ENCODE peak calls at places on chromosome 5, in seven cellular contexts. L, N, A, F, K, W and O are unnamed samples.

GRCh38 chr5:97163360-97163764 is 19.7 kb downstream of the RIOK2 start:
- DNase-seq in L (no peak), N (peak; percentile 20), A (no peak), F (no peak), K (no peak), W (no peak), O (no peak)

GRCh38 chr5:24642022-24642421 is 2.8 kb downstream of the CDH10 start:
- DNase-seq in L (no peak), N (peak; percentile 9), A (no peak), F (peak; percentile 16), K (no peak), W (no peak), O (no peak)

GRCh38 chr5:54902817-54903473 is 82.4 kb downstream of the ESM1 start:
- DNase-seq in L (no peak), N (no peak), A (no peak), F (no peak), K (no peak), W (peak; percentile 78), O (no peak)

GRCh38 chr5:151040211-151040747 is 19.9 kb downstream of the GPX3 start:
- DNase-seq in L (no peak), N (no peak), A (no peak), F (peak; percentile 78), K (peak; percentile 43), W (no peak), O (no peak)

GRCh38 chr5:151020304-151021031 is at the start of gene GPX3:
- DNase-seq in L (peak; percentile 89), N (no peak), A (peak; percentile 49), F (peak; percentile 92), K (no peak), W (no peak), O (peak; percentile 85)

GRCh38 chr5:149429839-149430721 is 51.0 kb upstream of the IL17B start:
- DNase-seq in L (peak; percentile 60), N (peak; percentile 90), A (no peak), F (peak; percentile 84), K (peak; percentile 66), W (no peak), O (no peak)

GRCh38 chr5:157166494-157167218 is 592 bp upstream of the GARIN3 start:
- DNase-seq in L (no peak), N (no peak), A (no peak), F (no peak), K (no peak), W (no peak), O (no peak)

GRCh38 chr5:148259288-148259687 is 9.3 kb upstream of the SPINK13 start:
- DNase-seq in L (no peak), N (no peak), A (no peak), F (no peak), K (no peak), W (no peak), O (no peak)

DNA sequence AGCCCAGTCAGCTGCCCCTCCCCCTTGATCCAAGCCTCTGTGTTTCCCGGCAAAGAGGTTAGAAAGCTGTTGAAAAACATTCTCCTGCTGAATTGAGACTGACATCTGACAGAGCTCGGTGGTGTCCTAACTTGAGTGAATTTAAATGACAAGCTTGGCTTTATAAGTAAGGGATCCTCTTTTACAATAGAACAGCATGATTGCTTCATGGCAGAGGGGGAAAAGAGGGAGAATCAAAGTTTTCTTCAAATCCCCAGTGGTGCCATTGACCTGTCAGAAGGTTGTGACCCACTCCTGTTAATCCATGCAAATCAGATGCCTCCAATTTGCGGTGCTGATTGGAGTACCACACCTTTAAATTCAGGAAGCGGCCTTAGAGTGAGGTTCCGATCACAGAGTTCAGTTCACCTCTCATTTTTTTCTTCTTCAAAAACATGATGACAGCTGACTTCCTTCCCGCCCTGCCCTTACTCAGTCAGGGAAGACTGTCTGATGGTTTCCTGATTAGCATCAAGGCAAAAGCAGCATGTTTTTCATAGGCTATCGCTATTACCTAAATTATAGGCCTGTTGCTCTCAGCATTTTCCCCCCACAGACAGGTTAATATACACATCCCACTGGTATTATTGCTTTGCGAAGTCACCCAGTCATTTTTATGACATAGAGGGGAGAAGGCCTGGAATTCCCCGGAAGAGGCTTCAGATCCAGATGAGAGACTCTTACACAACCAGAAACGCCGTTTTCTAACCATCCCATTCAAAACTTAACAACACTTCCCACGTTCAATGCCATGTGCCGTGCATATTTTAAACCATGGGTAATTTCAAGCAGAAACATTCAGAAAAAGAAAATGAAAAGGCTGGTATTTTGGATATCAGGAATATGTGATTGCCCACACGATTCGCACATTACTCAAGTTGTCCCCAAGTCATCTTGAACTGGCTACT is 141.4 kb downstream of the EBF1 start:
- DNase-seq in L (peak; percentile 29), N (no peak), A (peak; percentile 46), F (no peak), K (no peak), W (peak; percentile 78), O (no peak)
- TF ChIP-seq SP1 in L (no peak), N (no peak), A (peak; percentile 80), F (no peak), K (no peak), W (no peak), O (no peak)

DNA sequence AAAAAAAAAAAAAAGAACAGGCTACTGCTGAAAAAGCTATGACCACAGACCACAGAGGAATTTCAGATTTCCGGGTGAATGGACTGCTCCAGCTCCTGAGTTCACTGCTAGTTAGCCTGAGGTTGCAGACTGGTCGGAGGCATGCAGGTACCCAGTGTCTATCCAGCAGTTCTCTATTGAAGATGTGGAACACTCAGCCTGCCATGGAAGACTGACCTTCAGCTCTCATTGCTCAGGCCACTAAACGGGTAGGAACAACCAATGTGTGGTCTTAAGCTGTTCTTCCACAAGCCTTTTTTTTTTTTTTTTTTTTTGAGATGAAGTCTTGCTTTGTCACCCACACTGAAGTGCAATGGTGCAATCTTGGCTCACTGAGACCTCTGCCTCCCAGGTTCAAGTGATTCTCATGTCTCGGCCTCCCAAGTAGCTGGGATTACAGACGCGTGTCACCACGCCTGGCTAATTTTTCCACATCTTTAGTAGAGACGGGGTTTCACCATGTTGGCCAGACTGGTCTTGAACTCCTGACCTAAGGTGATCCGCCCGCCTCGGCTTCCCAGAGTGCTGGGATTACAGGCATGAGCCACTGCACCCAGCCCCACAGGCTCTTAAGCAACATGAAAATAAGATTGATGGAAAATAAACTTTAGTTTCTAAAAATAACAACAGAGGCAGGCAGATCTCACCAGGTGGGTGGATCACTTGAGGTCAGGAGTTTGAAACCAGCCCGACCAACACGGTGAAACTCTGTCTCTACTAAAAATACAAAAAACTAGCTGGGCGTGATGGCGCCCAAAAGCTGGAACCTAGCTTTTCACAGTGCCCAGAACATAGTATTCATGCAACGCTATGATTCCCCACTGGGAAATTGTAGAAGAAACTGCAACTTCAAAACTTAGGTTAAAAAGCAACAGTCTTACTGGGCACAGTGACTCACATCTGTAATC is 20.0 kb upstream of the NPM1 start:
- DNase-seq in L (no peak), N (no peak), A (no peak), F (no peak), K (no peak), W (no peak), O (no peak)
- TF ChIP-seq SP1 in L (no peak), N (no peak), A (no peak), F (no peak), K (no peak), W (no peak), O (no peak)

GRCh38 chr5:135308245-135308644 is 90.8 kb downstream of the MACROH2A1 start:
- DNase-seq in L (no peak), N (no peak), A (no peak), F (no peak), K (no peak), W (no peak), O (no peak)

GRCh38 chr5:135306557-135306956 is 92.5 kb downstream of the MACROH2A1 start:
- DNase-seq in L (no peak), N (no peak), A (no peak), F (no peak), K (no peak), W (no peak), O (no peak)

GRCh38 chr5:135308752-135309151 is 90.3 kb downstream of the MACROH2A1 start:
- DNase-seq in L (no peak), N (no peak), A (no peak), F (peak; percentile 78), K (no peak), W (no peak), O (no peak)

GRCh38 chr5:135309391-135310327 is 89.4 kb downstream of the MACROH2A1 start:
- DNase-seq in L (no peak), N (no peak), A (no peak), F (no peak), K (no peak), W (no peak), O (no peak)

GRCh38 chr5:135307143-135307903 is 91.7 kb downstream of the MACROH2A1 start:
- DNase-seq in L (peak; percentile 36), N (no peak), A (no peak), F (no peak), K (no peak), W (no peak), O (no peak)
- TF ChIP-seq SP1 in L (no peak), N (no peak), A (no peak), F (no peak), K (no peak), W (no peak), O (no peak)

GRCh38 chr5:17212210-17212609 is 5.2 kb upstream of the BASP1 start:
- DNase-seq in L (no peak), N (no peak), A (no peak), F (no peak), K (no peak), W (no peak), O (no peak)
- TF ChIP-seq SP1 in L (no peak), N (no peak), A (no peak), F (no peak), K (no peak), W (no peak), O (no peak)

DNA sequence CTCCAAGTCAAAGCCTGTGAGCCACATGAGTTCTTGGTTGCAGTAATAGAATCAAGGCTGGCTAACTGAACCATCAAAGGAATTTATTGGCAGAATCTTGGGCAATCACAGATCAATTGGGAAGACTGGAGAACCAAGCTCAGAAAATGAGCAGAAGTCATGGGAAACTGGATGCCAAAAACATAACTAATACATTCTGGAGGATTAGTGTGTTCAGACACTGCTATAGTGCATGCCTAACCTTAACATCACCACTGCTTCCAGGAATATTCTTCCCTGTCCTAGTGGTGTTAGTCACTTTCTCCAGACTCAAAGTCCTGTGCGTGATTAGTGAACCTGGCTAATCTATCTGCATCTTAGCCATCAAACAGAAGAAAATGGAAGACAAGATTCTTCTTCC is 843.7 kb downstream of the EFNA5 start:
- DNase-seq in L (no peak), N (no peak), A (no peak), F (no peak), K (no peak), W (no peak), O (no peak)
- TF ChIP-seq SP1 in L (no peak), N (no peak), A (no peak), F (no peak), K (no peak), W (no peak), O (no peak)

DNA sequence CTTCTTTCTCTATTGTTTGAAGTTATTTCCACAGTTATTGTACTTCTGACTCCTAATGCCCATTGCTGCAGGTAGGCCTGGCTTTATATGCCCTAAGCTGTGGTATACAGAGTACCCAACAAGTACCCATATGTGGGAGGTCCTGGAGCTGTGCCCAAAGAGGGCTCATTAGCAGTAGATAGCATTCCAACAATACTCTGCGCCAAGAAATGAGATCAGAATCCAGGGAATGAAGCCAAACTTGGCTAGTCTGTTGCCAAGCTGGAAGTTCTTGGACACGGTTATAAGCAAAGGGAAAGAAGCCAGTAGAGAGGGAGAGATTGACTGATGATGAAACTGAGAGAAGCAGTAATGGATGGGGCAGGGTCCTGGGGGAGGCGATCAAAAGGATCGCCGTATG is 29.7 kb upstream of the FAM169A start:
- DNase-seq in L (no peak), N (no peak), A (no peak), F (no peak), K (no peak), W (no peak), O (no peak)
- TF ChIP-seq SP1 in L (no peak), N (no peak), A (no peak), F (no peak), K (no peak), W (no peak), O (no peak)